ENCODE peak calls at places on chromosomes 13 and 19, in ten cellular contexts. N is H1, B is trophoblast cell, Z is hepatocyte, E is astrocyte, O is fibroblast of lung, A is mesendoderm, F is endothelial cell of umbilical vein, M is GM12878, K is IMR-90. X is an unnamed sample.

GRCh38 chr13:113558461-113558860 is 26.1 kb upstream of the TFDP1 start:
- DNase-seq in E (no peak), O (no peak), N (no peak), M (no peak), A (no peak), Z (no peak), K (no peak), F (no peak), B (no peak), X (no peak)

GRCh38 chr13:31182987-31183386 is 16.8 kb upstream of the B3GLCT start:
- DNase-seq in K (no peak), O (no peak), B (no peak), Z (no peak), F (no peak), A (no peak), M (no peak), N (no peak), E (no peak), X (no peak)

GRCh38 chr19:9620842-9621155 is 233 bp downstream of the ZNF561 start:
- DNase-seq in N (no peak), K (no peak), O (no peak), Z (no peak), F (no peak), A (no peak), B (no peak), E (no peak), M (no peak), X (no peak)

GRCh38 chr19:54805665-54806515 is 2.5 kb downstream of the KIR2DL4 start:
- DNase-seq in M (no peak), O (no peak), A (no peak), B (no peak), F (no peak), N (no peak), E (no peak), Z (no peak), K (no peak), X (no peak)

GRCh38 chr19:16836115-16836905 is 7.1 kb downstream of the SIN3B start:
- DNase-seq in F (no peak), Z (no peak), M (peak; percentile 46), O (peak; percentile 32), N (no peak), K (peak; percentile 39), B (peak; percentile 11), A (no peak), E (no peak), X (no peak)

GRCh38 chr13:98489446-98490194 is 87.3 kb downstream of the STK24 start:
- DNase-seq in N (no peak), M (no peak), B (no peak), K (no peak), E (no peak), Z (no peak), O (no peak), A (no peak), F (no peak), X (no peak)

GRCh38 chr13:106640515-106640914 is 72.6 kb upstream of the ARGLU1 start:
- DNase-seq in M (no peak), F (no peak), K (no peak), O (no peak), N (no peak), E (no peak), A (no peak), Z (no peak), B (no peak), X (no peak)

GRCh38 chr13:77184455-77184854 is 142.4 kb downstream of the MYCBP2 start:
- DNase-seq in N (no peak), E (no peak), Z (no peak), M (peak; percentile 87), A (no peak), F (peak; percentile 30), K (no peak), B (peak; percentile 15), O (no peak), X (no peak)

GRCh38 chr13:113166681-113167080 is 8.2 kb downstream of the PROZ start:
- DNase-seq in M (no peak), E (no peak), K (no peak), A (no peak), F (no peak), O (no peak), B (no peak), Z (no peak), N (no peak), X (no peak)

GRCh38 chr13:19985219-19985556 is 26.7 kb downstream of the ZMYM2 start:
- DNase-seq in M (no peak), B (no peak), A (no peak), O (no peak), K (no peak), E (no peak), Z (no peak), N (no peak), F (no peak), X (no peak)

GRCh38 chr13:27960362-27961226 is 8.5 kb downstream of the CDX2 start:
- DNase-seq in K (no peak), N (peak; percentile 95), Z (peak; percentile 88), F (no peak), O (no peak), B (peak; percentile 36), M (no peak), A (peak; percentile 86), E (no peak), X (peak; percentile 52)

GRCh38 chr13:91620670-91621141 is 222.3 kb downstream of the GPC5 start:
- DNase-seq in A (no peak), E (no peak), M (no peak), K (no peak), F (no peak), B (no peak), N (no peak), Z (no peak), O (no peak), X (no peak)

DNA sequence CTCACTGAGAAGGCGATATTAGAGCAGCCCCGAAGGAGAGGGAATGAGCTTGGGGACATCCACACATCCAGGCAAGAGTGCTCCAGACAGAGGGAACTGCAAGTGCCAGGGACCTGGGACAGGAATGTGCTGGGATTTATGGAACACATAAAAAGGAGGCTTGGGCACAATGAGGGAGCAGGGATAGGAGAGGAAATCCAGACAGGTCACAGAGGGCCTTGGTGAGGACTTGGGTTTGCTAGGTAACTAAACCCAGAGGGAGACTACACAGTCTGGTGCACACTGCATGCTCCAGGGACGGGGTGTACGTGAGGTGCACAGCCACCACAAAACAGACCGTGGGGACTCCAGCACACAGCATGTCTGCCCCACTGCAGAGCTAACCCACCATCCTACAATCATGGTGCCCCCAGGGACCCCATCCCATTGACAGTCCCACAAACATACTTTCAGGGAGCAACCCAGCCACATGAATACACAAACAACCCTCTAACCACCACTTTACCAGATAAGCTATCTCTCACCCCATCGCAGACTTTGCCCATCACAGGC is 5.6 kb upstream of the ZFP36 start:
- DNase-seq in Z (peak; percentile 33), F (no peak), O (no peak), E (no peak), N (no peak), M (no peak), K (no peak), A (no peak), B (no peak), X (no peak)
- H3K4me2 ChIP-seq in Z (peak overlapping the region; percentile 57), F (no peak overlapping the region), O (no peak overlapping the region), E (peak overlapping the region; percentile 94), N (no peak overlapping the region), M (peak overlapping the region; percentile 100), K (no peak overlapping the region), A (no peak overlapping the region), B (no peak overlapping the region), X (no peak overlapping the region)

DNA sequence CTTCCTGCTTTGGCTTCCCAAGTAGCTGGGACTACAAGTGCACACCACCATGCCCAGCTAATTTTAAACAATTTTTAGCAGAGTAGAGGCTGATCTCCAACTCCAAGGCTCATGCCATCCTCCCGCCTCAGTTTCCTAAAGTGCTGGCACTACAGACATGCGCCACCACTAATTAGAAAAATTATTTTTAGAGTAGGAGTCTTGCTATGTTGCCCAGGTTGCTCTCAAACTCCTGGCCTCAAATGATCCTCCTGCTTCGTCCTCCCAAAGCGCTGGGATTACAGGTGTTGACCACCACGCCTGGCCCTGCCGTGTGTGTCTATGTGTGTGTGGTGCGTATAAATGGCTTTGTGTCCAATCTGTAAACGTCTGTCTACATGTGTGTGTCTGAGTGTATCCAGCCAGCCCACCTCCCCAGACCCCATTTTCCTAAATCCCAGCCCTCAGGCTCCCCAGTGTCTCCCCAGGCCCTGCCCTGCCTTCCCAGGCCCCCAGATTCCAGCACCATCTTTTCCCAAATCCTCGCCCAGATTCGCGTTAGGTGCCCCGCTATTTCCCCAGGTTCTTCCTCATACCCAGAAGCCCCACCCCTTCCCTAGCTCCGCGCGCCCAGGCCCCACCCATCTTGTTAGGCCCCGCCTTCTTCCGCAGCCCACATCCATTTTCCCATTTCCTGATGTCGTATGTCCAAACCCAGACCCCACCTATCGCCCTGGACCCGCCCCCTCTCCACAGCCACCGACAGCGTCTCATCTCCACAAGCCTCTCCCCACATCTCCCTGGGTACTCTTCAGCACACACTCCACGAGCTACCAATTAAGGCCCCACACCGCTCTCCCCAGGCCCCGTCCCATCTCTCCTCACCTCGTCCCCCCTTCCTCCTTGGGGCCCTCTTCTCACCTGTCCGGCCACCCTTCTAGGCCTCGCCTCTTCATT is 24.9 kb downstream of the SLC8A2 start:
- DNase-seq in B (no peak), K (no peak), E (no peak), M (no peak), A (peak; percentile 83), N (peak; percentile 93), F (no peak), O (no peak), Z (peak; percentile 50), X (no peak)
- H3K27ac ChIP-seq in B (no peak overlapping the region), K (no peak overlapping the region), E (no peak overlapping the region), M (no peak overlapping the region), A (no peak overlapping the region), N (peak overlapping the region; percentile 56), F (no peak overlapping the region), O (no peak overlapping the region), Z (no peak overlapping the region), X (no peak overlapping the region)

DNA sequence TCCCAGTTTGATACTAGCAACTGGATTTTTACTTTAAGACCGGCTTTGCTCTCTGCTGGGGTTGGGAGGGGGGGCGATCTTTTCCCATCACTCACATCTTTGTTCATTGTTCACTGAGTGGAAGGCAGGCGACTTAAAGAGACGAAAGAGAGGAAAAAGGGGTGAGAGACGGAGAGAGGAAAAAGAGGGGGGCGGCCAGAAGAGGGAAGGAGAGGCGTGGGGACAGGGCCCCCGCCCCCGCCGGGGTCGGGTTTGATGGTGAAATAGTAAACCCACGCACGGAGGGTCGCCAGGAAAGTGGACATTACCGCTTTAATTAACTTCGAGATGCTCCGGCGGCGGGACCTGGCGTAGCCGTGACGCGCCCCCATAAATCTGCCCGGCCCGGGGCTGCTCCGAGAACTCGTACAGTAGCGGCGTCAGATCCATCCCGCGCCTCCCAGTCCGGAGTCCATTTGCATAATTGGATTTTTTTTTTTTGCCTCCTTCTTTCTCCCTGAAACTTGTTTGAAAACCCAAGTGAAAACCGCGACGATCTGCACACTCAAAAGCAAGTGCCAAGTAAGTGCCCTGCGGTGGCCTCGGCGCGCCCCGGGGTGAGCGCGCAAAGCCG is 144.0 kb upstream of the ZNF536 start:
- DNase-seq in E (no peak), Z (peak; percentile 38), A (peak; percentile 25), F (no peak), K (no peak), M (no peak), O (no peak), N (peak; percentile 59), B (no peak), X (no peak)
- H3K4me3 ChIP-seq in E (peak overlapping the region; percentile 50), Z (peak overlapping the region; percentile 44), A (peak overlapping the region; percentile 30), F (no peak overlapping the region), K (peak overlapping the region; percentile 10), M (no peak overlapping the region), O (peak overlapping the region; percentile 34), N (peak overlapping the region; percentile 50), B (peak overlapping the region; percentile 56), X (no peak overlapping the region)

DNA sequence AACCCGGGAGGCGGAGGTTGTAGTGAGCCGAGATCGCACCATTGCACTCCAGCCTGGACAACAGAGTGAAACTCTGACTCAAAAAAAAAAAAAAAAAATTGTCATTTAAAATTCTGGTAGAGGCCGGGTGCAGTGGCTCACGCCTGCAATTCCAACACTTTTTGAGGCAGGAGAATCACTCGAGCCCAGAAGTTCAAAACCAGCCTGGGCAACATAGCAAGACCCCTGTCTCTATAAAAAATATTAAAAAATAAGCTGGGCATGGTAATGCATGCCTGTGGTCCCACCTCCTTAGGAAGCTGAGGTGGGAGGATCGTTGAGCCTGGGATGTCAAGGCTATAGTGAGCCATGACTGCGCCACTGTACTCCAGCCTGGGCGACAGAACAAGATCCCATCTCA is 6.2 kb downstream of the NUCB1 start:
- DNase-seq in M (no peak), O (no peak), K (no peak), N (no peak), Z (no peak), E (no peak), A (no peak), F (no peak), B (no peak), X (no peak)
- H3K4me2 ChIP-seq in M (no peak overlapping the region), O (no peak overlapping the region), K (no peak overlapping the region), N (no peak overlapping the region), Z (no peak overlapping the region), E (no peak overlapping the region), A (no peak overlapping the region), F (no peak overlapping the region), B (no peak overlapping the region), X (no peak overlapping the region)

X was measured in PC-9.